ENCODE peak calls at places on chromosome 17, in four cellular contexts. M, A, L and U are unnamed samples.

GRCh38 chr17:27381007-27381501 is 75.2 kb upstream of the KSR1 start:
- DNase-seq in M (peak), A (peak), L (peak), U (peak)

GRCh38 chr17:36496018-36496789 is 9.7 kb downstream of the ZNHIT3 start:
- DNase-seq in M (peak), A (no peak), L (no peak), U (no peak)

GRCh38 chr17:7281953-7282751 is 634 bp downstream of the SLC2A4 start:
- DNase-seq in M (peak), A (peak), L (no peak), U (no peak)

GRCh38 chr17:1025733-1026598 is 29.0 kb downstream of the TIMM22 start:
- DNase-seq in M (no peak), A (no peak), L (no peak), U (no peak)

GRCh38 chr17:50426814-50427787 is 1.1 kb downstream of the ACSF2 start:
- DNase-seq in M (no peak), A (peak), L (peak), U (no peak)

GRCh38 chr17:27384261-27384701 is 72.0 kb upstream of the KSR1 start:
- DNase-seq in M (peak), A (peak), L (no peak), U (no peak)

GRCh38 chr17:58156839-58157803 is 8.9 kb downstream of the OR4D1 start:
- DNase-seq in M (no peak), A (no peak), L (peak), U (no peak)

GRCh38 chr17:67452681-67453554 is 75.8 kb downstream of the PITPNC1 start:
- DNase-seq in M (peak), A (peak), L (no peak), U (peak)

GRCh38 chr17:39264119-39264518 is 38.4 kb upstream of the STAC2 start:
- DNase-seq in M (no peak), A (no peak), L (no peak), U (no peak)

GRCh38 chr17:36943250-36944220 is 5.2 kb upstream of the AATF start:
- DNase-seq in M (peak), A (no peak), L (no peak), U (no peak)

GRCh38 chr17:1120596-1121441 is 59.0 kb downstream of the ABR start:
- DNase-seq in M (no peak), A (no peak), L (no peak), U (no peak)

GRCh38 chr17:1485748-1486376 is 6.6 kb downstream of the MYO1C start:
- DNase-seq in M (peak), A (peak), L (no peak), U (no peak)

GRCh38 chr17:27989046-27989445 is 53.4 kb upstream of the NLK start:
- DNase-seq in M (no peak), A (no peak), L (no peak), U (no peak)

GRCh38 chr17:38861399-38861843 is 7.9 kb upstream of the RPL23 start:
- DNase-seq in M (no peak), A (no peak), L (peak), U (no peak)

GRCh38 chr17:72984145-72984924 is 108.2 kb downstream of the SLC39A11 start:
- DNase-seq in M (no peak), A (no peak), L (no peak), U (no peak)

GRCh38 chr17:57927048-57927723 is 28.0 kb downstream of the CUEDC1 start:
- DNase-seq in M (no peak), A (peak), L (no peak), U (no peak)

GRCh38 chr17:7429722-7430121 is 1.1 kb downstream of the SPEM3 start:
- DNase-seq in M (no peak), A (no peak), L (no peak), U (no peak)

GRCh38 chr17:7023576-7024401 is 939 bp downstream of the BCL6B start:
- DNase-seq in M (peak), A (peak), L (peak), U (no peak)

GRCh38 chr17:38706625-38707298 is 1.7 kb downstream of the MLLT6 start:
- DNase-seq in M (no peak), A (no peak), L (no peak), U (no peak)

GRCh38 chr17:66537518-66537917 is 235.1 kb downstream of the PRKCA start:
- DNase-seq in M (no peak), A (no peak), L (no peak), U (no peak)

GRCh38 chr17:38604479-38605229 is 1.1 kb downstream of the SRCIN1 start:
- DNase-seq in M (no peak), A (no peak), L (peak), U (no peak)

GRCh38 chr17:12765544-12765943 is 23.8 kb upstream of the ARHGAP44 start:
- DNase-seq in M (no peak), A (no peak), L (no peak), U (no peak)

GRCh38 chr17:42337442-42337841 is 49.1 kb downstream of the STAT5A start:
- DNase-seq in M (no peak), A (no peak), L (no peak), U (peak)

GRCh38 chr17:7425316-7425715 is at the start of gene SPEM2:
- DNase-seq in M (no peak), A (no peak), L (no peak), U (no peak)

GRCh38 chr17:57953219-57953618 is 2.0 kb downstream of the CUEDC1 start:
- DNase-seq in M (no peak), A (no peak), L (no peak), U (no peak)

GRCh38 chr17:49951362-49952080 is 17.5 kb upstream of the DLX4 start:
- DNase-seq in M (no peak), A (no peak), L (no peak), U (no peak)

GRCh38 chr17:30095507-30096244 is 20.9 kb upstream of the NSRP1 start:
- DNase-seq in M (no peak), A (no peak), L (no peak), U (peak)

GRCh38 chr17:2057714-2058520 is 3.0 kb downstream of the HIC1 start:
- DNase-seq in M (no peak), A (peak), L (no peak), U (no peak)

GRCh38 chr17:17910060-17910459 is 62.1 kb downstream of the TOM1L2 start:
- DNase-seq in M (no peak), A (no peak), L (no peak), U (no peak)

GRCh38 chr17:7215136-7215638 is 4.4 kb downstream of the DLG4 start:
- DNase-seq in M (no peak), A (no peak), L (no peak), U (no peak)

GRCh38 chr17:45425984-45426413 is 6.7 kb downstream of the ARHGAP27 start:
- DNase-seq in M (no peak), A (no peak), L (no peak), U (no peak)

GRCh38 chr17:65099941-65100315 is 37.2 kb upstream of the RGS9 start:
- DNase-seq in M (peak), A (peak), L (peak), U (no peak)

GRCh38 chr17:17067277-17067676 is 25.0 kb downstream of the MPRIP start:
- DNase-seq in M (peak), A (no peak), L (no peak), U (no peak)

GRCh38 chr17:42422958-42423712 is at the start of gene CAVIN1:
- DNase-seq in M (peak), A (peak), L (peak), U (no peak)

GRCh38 chr17:42288078-42288984 is at the start of gene STAT5A:
- DNase-seq in M (peak), A (peak), L (peak), U (no peak)

GRCh38 chr17:21282231-21282630 is 2.3 kb upstream of the MAP2K3 start:
- DNase-seq in M (peak), A (no peak), L (no peak), U (no peak)

GRCh38 chr17:70563301-70563820 is 394.0 kb downstream of the KCNJ2 start:
- DNase-seq in M (no peak), A (no peak), L (no peak), U (no peak)

DNA sequence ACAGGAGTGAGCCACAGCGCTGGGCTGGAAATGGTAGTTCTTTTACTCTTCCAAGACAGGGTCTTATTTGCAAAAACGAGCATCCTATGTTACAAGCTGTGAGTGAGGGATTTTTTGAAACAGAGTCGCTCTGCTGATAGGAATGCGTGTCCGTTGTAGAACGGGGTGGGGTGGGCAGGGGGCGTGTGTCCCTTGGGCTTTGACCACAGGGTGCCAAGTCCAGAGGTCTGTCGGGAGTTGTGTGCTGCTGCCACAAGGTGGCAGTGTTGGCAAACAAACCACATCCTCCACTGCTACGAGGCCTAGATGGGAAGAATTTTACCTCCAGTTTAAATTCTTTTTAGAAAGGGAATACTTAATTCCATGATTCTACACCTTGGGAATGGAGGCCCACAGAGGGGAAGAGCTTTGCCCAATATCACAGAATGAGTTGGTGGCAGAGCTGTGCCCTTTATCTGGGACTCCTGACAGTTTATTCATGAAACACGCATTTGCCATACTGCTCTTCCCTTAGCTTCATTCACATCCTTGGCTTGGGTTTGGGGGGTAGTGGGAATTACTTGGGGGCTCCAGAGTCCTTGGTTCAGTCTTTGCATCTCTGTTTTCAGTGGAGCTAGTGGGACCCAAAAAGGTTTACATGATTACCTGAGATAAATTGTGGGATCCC is 30.6 kb upstream of the ETV4 start:
- DNase-seq in M (peak), A (peak), L (peak), U (peak)
- H3K4me3 ChIP-seq in M (no peak), A (no peak), L (no peak), U (no peak)

DNA sequence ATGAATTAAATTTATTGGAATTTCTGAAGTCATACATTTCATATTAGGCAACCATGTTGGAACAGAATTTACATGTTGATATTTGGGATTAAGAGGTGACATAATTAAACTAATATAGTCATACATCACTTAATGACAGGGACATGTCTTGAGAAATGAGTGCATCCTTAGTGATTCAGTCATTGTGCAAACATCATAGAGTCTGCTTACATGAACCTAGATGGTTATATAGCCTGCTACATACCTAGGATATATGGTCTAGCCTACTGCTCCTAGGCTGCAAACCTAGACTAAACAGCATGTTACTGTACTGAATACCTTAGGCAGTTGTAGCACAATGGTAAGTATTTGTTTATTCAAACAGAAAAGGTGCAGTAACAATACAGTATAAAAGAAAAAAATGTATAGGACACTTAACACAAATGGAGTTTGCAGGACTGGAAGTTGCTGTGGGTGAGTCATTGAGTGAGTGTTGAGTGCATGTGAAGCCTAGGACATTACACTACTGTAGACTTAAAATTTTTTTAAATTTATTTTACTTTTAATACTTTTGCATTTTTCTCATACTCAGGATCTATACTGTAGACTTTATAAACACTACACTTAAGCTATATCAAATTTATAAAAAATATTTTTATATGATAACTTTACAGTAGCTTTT is 85.6 kb downstream of the OMG start:
- DNase-seq in M (no peak), A (no peak), L (no peak), U (no peak)
- H3K4me3 ChIP-seq in M (no peak), A (no peak), L (no peak), U (no peak)

GRCh38 chr17:82278308-82278707 is 4.8 kb upstream of the CSNK1D start:
- DNase-seq in M (no peak), A (no peak), L (no peak), U (no peak)
- H3K4me3 ChIP-seq in M (no peak), A (no peak), L (no peak), U (no peak)

GRCh38 chr17:79728169-79728907 is 2.4 kb upstream of the ENPP7 start:
- DNase-seq in M (peak), A (peak), L (peak), U (peak)
- H3K4me3 ChIP-seq in M (no peak), A (no peak), L (peak), U (peak)

DNA sequence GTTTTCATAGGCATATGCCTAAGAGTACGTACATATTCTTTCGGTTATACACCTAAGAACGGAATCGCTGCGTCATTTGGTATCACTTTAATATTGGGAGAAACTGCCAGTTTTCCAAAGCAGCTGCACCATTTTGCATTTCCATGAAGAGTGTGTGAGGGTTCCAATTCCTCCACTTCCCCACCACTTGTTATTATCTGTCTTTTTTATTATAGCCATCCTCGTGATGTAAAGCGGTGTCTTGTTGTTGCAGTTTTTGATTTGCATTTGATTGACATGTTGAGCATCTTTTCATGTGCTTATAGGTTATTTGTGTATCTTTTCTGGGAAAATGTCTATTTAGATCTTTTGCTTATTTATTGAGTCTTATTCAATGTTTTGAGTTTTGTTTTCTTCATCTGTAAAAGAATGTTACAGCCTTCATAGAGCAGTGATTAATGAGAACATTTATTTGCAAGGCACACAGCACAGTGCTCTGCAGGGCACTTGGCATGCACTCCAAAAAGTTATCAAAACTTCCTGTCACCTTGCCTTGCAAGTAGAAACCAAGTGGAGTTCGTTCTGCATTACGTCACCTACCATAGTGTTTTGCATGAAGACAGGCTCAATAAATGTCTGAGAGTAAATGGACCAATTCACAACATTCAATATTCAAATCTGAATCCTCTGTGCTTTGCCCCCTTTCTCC is 26.6 kb upstream of the ST6GALNAC1 start:
- DNase-seq in M (no peak), A (peak), L (no peak), U (no peak)
- H3K4me3 ChIP-seq in M (no peak), A (no peak), L (no peak), U (no peak)

GRCh38 chr17:68613739-68614298 is 12.7 kb upstream of the FAM20A start:
- DNase-seq in M (no peak), A (no peak), L (peak), U (peak)

GRCh38 chr17:68611353-68612227 is 10.4 kb upstream of the FAM20A start:
- DNase-seq in M (no peak), A (no peak), L (no peak), U (no peak)

GRCh38 chr17:68612228-68612922 is 11.2 kb upstream of the FAM20A start:
- DNase-seq in M (no peak), A (no peak), L (no peak), U (no peak)

GRCh38 chr17:68614718-68615117 is 13.6 kb upstream of the FAM20A start:
- DNase-seq in M (no peak), A (no peak), L (no peak), U (no peak)

GRCh38 chr17:68612923-68613292 is 11.7 kb upstream of the FAM20A start:
- DNase-seq in M (no peak), A (no peak), L (no peak), U (no peak)
- H3K4me3 ChIP-seq in M (no peak), A (no peak), L (no peak), U (no peak)

GRCh38 chr17:80191720-80192265 is 22.0 kb downstream of the CARD14 start:
- DNase-seq in M (no peak), A (no peak), L (no peak), U (no peak)

GRCh38 chr17:80189611-80190010 is 19.8 kb downstream of the CARD14 start:
- DNase-seq in M (no peak), A (no peak), L (no peak), U (no peak)

GRCh38 chr17:80191192-80191591 is 21.4 kb downstream of the CARD14 start:
- DNase-seq in M (no peak), A (no peak), L (no peak), U (no peak)

GRCh38 chr17:80190716-80191115 is 20.9 kb downstream of the CARD14 start:
- DNase-seq in M (no peak), A (no peak), L (no peak), U (no peak)

DNA sequence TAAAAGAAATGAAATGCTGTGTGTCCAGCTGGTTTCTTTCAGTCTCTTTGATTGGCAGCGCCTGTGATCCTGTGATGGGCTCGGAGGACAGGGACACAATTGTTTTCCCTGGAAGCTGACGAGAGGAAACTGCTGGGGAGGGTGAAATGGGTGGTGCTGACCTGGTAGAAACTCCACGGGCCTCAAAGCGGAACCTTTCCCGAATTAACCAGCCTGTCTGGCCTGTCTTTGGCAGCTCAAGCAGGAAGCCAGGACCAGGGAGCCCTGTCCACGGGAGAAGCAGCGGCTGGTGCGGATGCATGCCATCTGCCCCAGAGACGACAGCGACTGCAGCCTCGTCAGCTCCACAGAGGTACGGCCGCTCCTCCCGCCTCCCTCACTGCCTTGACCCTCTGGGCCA is 22.4 kb downstream of the CARD14 start:
- DNase-seq in M (no peak), A (peak), L (no peak), U (no peak)
- H3K4me3 ChIP-seq in M (no peak), A (no peak), L (no peak), U (no peak)